ENCODE peak calls at places on chromosome 21, in five cellular contexts. One of them, this sample, is unnamed.

GRCh38 chr21:45441431-45442255 is 36.7 kb downstream of the COL18A1 start:
- DNase-seq in amniotic stem cell: no peak
- DNase-seq in A549: no peak
- DNase-seq in left ventricle myocardium inferior: no peak
- DNase-seq in DMS153: no peak
- DNase-seq in this sample: no peak

GRCh38 chr21:17293194-17293593 is 219.6 kb upstream of the CXADR start:
- DNase-seq in A549: no peak
- DNase-seq in amniotic stem cell: no peak
- DNase-seq in DMS153: no peak
- DNase-seq in left ventricle myocardium inferior: no peak
- DNase-seq in this sample: no peak

GRCh38 chr21:45416619-45417018 is 11.7 kb downstream of the COL18A1 start:
- DNase-seq in amniotic stem cell: no peak
- DNase-seq in DMS153: no peak
- DNase-seq in left ventricle myocardium inferior: peak; percentile 5
- DNase-seq in A549: no peak
- DNase-seq in this sample: no peak

GRCh38 chr21:38244885-38245869 is 11.6 kb upstream of the KCNJ15 start:
- DNase-seq in A549: peak; percentile 77
- DNase-seq in DMS153: no peak
- DNase-seq in left ventricle myocardium inferior: no peak
- DNase-seq in amniotic stem cell: peak; percentile 20
- DNase-seq in this sample: no peak

GRCh38 chr21:38774152-38774551 is 31.6 kb upstream of the ETS2 start:
- DNase-seq in left ventricle myocardium inferior: no peak
- DNase-seq in A549: no peak
- DNase-seq in amniotic stem cell: no peak
- DNase-seq in DMS153: no peak
- DNase-seq in this sample: no peak

GRCh38 chr21:42939581-42940413 is 14.4 kb upstream of the ERVH48-1 start:
- DNase-seq in left ventricle myocardium inferior: peak; percentile 48
- DNase-seq in DMS153: no peak
- DNase-seq in amniotic stem cell: peak; percentile 92
- DNase-seq in A549: peak; percentile 76
- DNase-seq in this sample: peak; percentile 88

GRCh38 chr21:38659936-38660332 is 145.8 kb upstream of the ETS2 start:
- DNase-seq in amniotic stem cell: no peak
- DNase-seq in A549: no peak
- DNase-seq in DMS153: no peak
- DNase-seq in left ventricle myocardium inferior: no peak
- DNase-seq in this sample: no peak

GRCh38 chr21:17848228-17848627 is 29.1 kb upstream of the C21orf91 start:
- DNase-seq in amniotic stem cell: peak; percentile 76
- DNase-seq in A549: no peak
- DNase-seq in DMS153: no peak
- DNase-seq in left ventricle myocardium inferior: peak; percentile 15
- DNase-seq in this sample: peak; percentile 48

GRCh38 chr21:41766883-41767605 is at the start of gene RIPK4:
- DNase-seq in A549: peak; percentile 76
- DNase-seq in left ventricle myocardium inferior: no peak
- DNase-seq in DMS153: peak; percentile 71
- DNase-seq in amniotic stem cell: no peak
- DNase-seq in this sample: peak; percentile 83

GRCh38 chr21:45069711-45070110 is 4.7 kb upstream of the ADARB1 start:
- DNase-seq in A549: no peak
- DNase-seq in left ventricle myocardium inferior: no peak
- DNase-seq in DMS153: no peak
- DNase-seq in amniotic stem cell: no peak
- DNase-seq in this sample: no peak

GRCh38 chr21:34642211-34643075 is 26.4 kb upstream of the CLIC6 start:
- DNase-seq in amniotic stem cell: no peak
- DNase-seq in left ventricle myocardium inferior: no peak
- DNase-seq in DMS153: no peak
- DNase-seq in A549: no peak
- DNase-seq in this sample: no peak

GRCh38 chr21:43805275-43805800 is 16.0 kb downstream of the RRP1 start:
- DNase-seq in left ventricle myocardium inferior: no peak
- DNase-seq in amniotic stem cell: no peak
- DNase-seq in DMS153: no peak
- DNase-seq in A549: no peak
- DNase-seq in this sample: no peak

GRCh38 chr21:45802425-45802824 is 158.9 kb downstream of the PCBP3 start:
- DNase-seq in A549: no peak
- DNase-seq in amniotic stem cell: no peak
- DNase-seq in left ventricle myocardium inferior: no peak
- DNase-seq in DMS153: no peak
- DNase-seq in this sample: peak; percentile 20

GRCh38 chr21:36070999-36071398 is 1.2 kb downstream of the CBR1 start:
- DNase-seq in DMS153: no peak
- DNase-seq in left ventricle myocardium inferior: no peak
- DNase-seq in amniotic stem cell: no peak
- DNase-seq in A549: no peak
- DNase-seq in this sample: no peak

GRCh38 chr21:22536511-22536910 is 1538.3 kb downstream of the NCAM2 start:
- DNase-seq in left ventricle myocardium inferior: no peak
- DNase-seq in DMS153: no peak
- DNase-seq in A549: peak; percentile 0
- DNase-seq in amniotic stem cell: no peak
- DNase-seq in this sample: no peak

GRCh38 chr21:38984982-38985422 is 179.3 kb downstream of the ETS2 start:
- DNase-seq in left ventricle myocardium inferior: no peak
- DNase-seq in DMS153: no peak
- DNase-seq in amniotic stem cell: no peak
- DNase-seq in A549: no peak
- DNase-seq in this sample: no peak

GRCh38 chr21:21182401-21182800 is 184.2 kb downstream of the NCAM2 start:
- DNase-seq in DMS153: no peak
- DNase-seq in amniotic stem cell: no peak
- DNase-seq in left ventricle myocardium inferior: no peak
- DNase-seq in A549: no peak
- DNase-seq in this sample: no peak

GRCh38 chr21:17660449-17660848 is 47.7 kb upstream of the BTG3 start:
- DNase-seq in left ventricle myocardium inferior: no peak
- DNase-seq in amniotic stem cell: no peak
- DNase-seq in A549: peak; percentile 9
- DNase-seq in DMS153: no peak
- DNase-seq in this sample: no peak

GRCh38 chr21:16965424-16965823 is 547.4 kb upstream of the CXADR start:
- DNase-seq in DMS153: no peak
- DNase-seq in amniotic stem cell: no peak
- DNase-seq in A549: no peak
- DNase-seq in left ventricle myocardium inferior: no peak
- DNase-seq in this sample: no peak

GRCh38 chr21:45972716-45973474 is 8.7 kb upstream of the COL6A1 start:
- DNase-seq in amniotic stem cell: no peak
- DNase-seq in A549: no peak
- DNase-seq in left ventricle myocardium inferior: peak; percentile 91
- DNase-seq in DMS153: no peak
- DNase-seq in this sample: peak; percentile 82

GRCh38 chr21:34133392-34133791 is 60.0 kb downstream of the MRPS6 start:
- DNase-seq in DMS153: no peak
- DNase-seq in A549: no peak
- DNase-seq in amniotic stem cell: no peak
- DNase-seq in left ventricle myocardium inferior: no peak
- DNase-seq in this sample: no peak

GRCh38 chr21:38769253-38769780 is 36.4 kb upstream of the ETS2 start:
- DNase-seq in A549: peak; percentile 22
- DNase-seq in DMS153: peak; percentile 32
- DNase-seq in left ventricle myocardium inferior: no peak
- DNase-seq in amniotic stem cell: peak; percentile 65
- DNase-seq in this sample: no peak

GRCh38 chr21:31731112-31731801 is 661 bp downstream of the SCAF4 start:
- DNase-seq in left ventricle myocardium inferior: peak; percentile 40
- DNase-seq in A549: no peak
- DNase-seq in amniotic stem cell: no peak
- DNase-seq in DMS153: no peak
- DNase-seq in this sample: peak; percentile 74

GRCh38 chr21:45747233-45747766 is 103.8 kb downstream of the PCBP3 start:
- DNase-seq in DMS153: no peak
- DNase-seq in A549: no peak
- DNase-seq in amniotic stem cell: no peak
- DNase-seq in left ventricle myocardium inferior: no peak
- DNase-seq in this sample: no peak

GRCh38 chr21:41821756-41822431 is 55.0 kb upstream of the RIPK4 start:
- DNase-seq in DMS153: no peak
- DNase-seq in A549: no peak
- DNase-seq in amniotic stem cell: no peak
- DNase-seq in left ventricle myocardium inferior: no peak
- DNase-seq in this sample: peak; percentile 9

GRCh38 chr21:42513151-42513984 is at the start of gene SLC37A1:
- DNase-seq in DMS153: peak; percentile 2
- DNase-seq in amniotic stem cell: no peak
- DNase-seq in left ventricle myocardium inferior: no peak
- DNase-seq in A549: peak; percentile 6
- DNase-seq in this sample: no peak

GRCh38 chr21:23607782-23608181 is 1999.5 kb downstream of the MRPL39 start:
- DNase-seq in amniotic stem cell: no peak
- DNase-seq in DMS153: no peak
- DNase-seq in A549: no peak
- DNase-seq in left ventricle myocardium inferior: no peak
- DNase-seq in this sample: no peak

GRCh38 chr21:45246535-45247320 is 41.0 kb downstream of the POFUT2 start:
- DNase-seq in left ventricle myocardium inferior: no peak
- DNase-seq in DMS153: no peak
- DNase-seq in amniotic stem cell: no peak
- DNase-seq in A549: no peak
- DNase-seq in this sample: no peak

GRCh38 chr21:41141031-41141457 is 26.9 kb upstream of the BACE2 start:
- DNase-seq in amniotic stem cell: no peak
- DNase-seq in left ventricle myocardium inferior: no peak
- DNase-seq in DMS153: no peak
- DNase-seq in A549: no peak
- DNase-seq in this sample: no peak

GRCh38 chr21:38834725-38835124 is 29.0 kb downstream of the ETS2 start:
- DNase-seq in DMS153: peak; percentile 75
- DNase-seq in A549: no peak
- DNase-seq in amniotic stem cell: no peak
- DNase-seq in left ventricle myocardium inferior: no peak
- DNase-seq in this sample: no peak

GRCh38 chr21:31213787-31214186 is 130.3 kb downstream of the TIAM1 start:
- DNase-seq in left ventricle myocardium inferior: no peak
- DNase-seq in A549: no peak
- DNase-seq in amniotic stem cell: no peak
- DNase-seq in DMS153: no peak
- DNase-seq in this sample: no peak

GRCh38 chr21:17611414-17612022 is 1.2 kb downstream of the BTG3 start:
- DNase-seq in DMS153: peak; percentile 34
- DNase-seq in amniotic stem cell: peak; percentile 87
- DNase-seq in left ventricle myocardium inferior: peak; percentile 79
- DNase-seq in A549: peak; percentile 79
- DNase-seq in this sample: peak; percentile 82

GRCh38 chr21:33643658-33644311 is 1.5 kb downstream of the ITSN1 start:
- DNase-seq in amniotic stem cell: no peak
- DNase-seq in DMS153: no peak
- DNase-seq in left ventricle myocardium inferior: no peak
- DNase-seq in A549: no peak
- DNase-seq in this sample: no peak

GRCh38 chr21:42514883-42515228 is 1.2 kb downstream of the SLC37A1 start:
- DNase-seq in A549: no peak
- DNase-seq in amniotic stem cell: no peak
- DNase-seq in DMS153: no peak
- DNase-seq in left ventricle myocardium inferior: no peak
- DNase-seq in this sample: no peak